ENCODE peak calls at places on chromosomes 6 and 20, in nine cellular contexts. E is foreskin fibroblast; U is esophagus muscularis mucosa; I is Panc1; M is WTC11; F is nephron progenitor cell; R is HL-60; L is sigmoid colon; A is CD4-positive, alpha-beta T cell. V is an unnamed sample.

GRCh38 chr6:36912583-36912982 is 26.8 kb downstream of the C6orf89 start:
- DNase-seq in E (peak), R (no peak), L (no peak), M (no peak), U (no peak), I (peak), F (no peak), A (peak), V (no peak)

GRCh38 chr20:16595376-16595775 is 22.1 kb upstream of the KIF16B start:
- DNase-seq in E (no peak), R (no peak), I (no peak), M (no peak), L (no peak), A (no peak), U (no peak), F (no peak), V (no peak)

GRCh38 chr20:4135385-4136077 is 120.2 kb upstream of the RNF24 start:
- DNase-seq in L (no peak), A (no peak), R (no peak), I (peak), M (no peak), E (peak), U (no peak), F (no peak), V (no peak)

GRCh38 chr20:15065794-15066193 is 728.4 kb upstream of the FLRT3 start:
- DNase-seq in R (no peak), E (peak), F (no peak), L (no peak), M (no peak), U (no peak), I (no peak), A (no peak), V (no peak)

GRCh38 chr6:120108061-120108795 is 758.7 kb upstream of the MAN1A1 start:
- DNase-seq in R (no peak), M (no peak), U (no peak), L (no peak), F (no peak), E (no peak), A (no peak), I (no peak), V (no peak)

GRCh38 chr6:138450445-138450844 is 46.4 kb downstream of the HEBP2 start:
- DNase-seq in F (no peak), L (no peak), U (no peak), E (no peak), I (no peak), M (no peak), A (no peak), R (no peak), V (no peak)

GRCh38 chr6:106609699-106610098 is 19.6 kb downstream of the RTN4IP1 start:
- DNase-seq in I (no peak), A (no peak), U (no peak), R (peak), L (no peak), F (no peak), E (peak), M (peak), V (no peak)

GRCh38 chr6:90294989-90295853 is 1.4 kb downstream of the BACH2 start:
- DNase-seq in E (peak), M (peak), U (no peak), I (no peak), L (peak), F (peak), A (peak), R (no peak), V (no peak)

GRCh38 chr6:12527339-12527738 is 189.2 kb upstream of the PHACTR1 start:
- DNase-seq in U (no peak), F (no peak), E (no peak), L (no peak), M (no peak), R (no peak), A (no peak), I (no peak), V (no peak)

GRCh38 chr6:47484616-47485015 is 7.0 kb downstream of the CD2AP start:
- DNase-seq in E (peak), A (no peak), U (no peak), M (no peak), L (no peak), F (no peak), I (no peak), R (no peak), V (no peak)

GRCh38 chr6:87907521-87907920 is 140.1 kb upstream of the SPACA1 start:
- DNase-seq in L (no peak), E (no peak), A (no peak), R (peak), F (no peak), U (no peak), I (no peak), M (no peak), V (no peak)

GRCh38 chr20:21608777-21609176 is 94.9 kb upstream of the NKX2-2 start:
- DNase-seq in R (no peak), A (no peak), E (no peak), M (no peak), I (no peak), U (no peak), F (no peak), L (no peak), V (no peak)

GRCh38 chr6:37320649-37321048 is 33.1 kb upstream of the RNF8 start:
- DNase-seq in R (no peak), F (peak), I (no peak), E (no peak), A (no peak), U (no peak), L (no peak), M (no peak), V (no peak)

GRCh38 chr6:33069021-33069738 is 4.3 kb downstream of the HLA-DPA1 start:
- DNase-seq in F (no peak), U (peak), A (no peak), M (no peak), L (no peak), R (no peak), I (no peak), E (no peak), V (no peak)
- TF ChIP-seq CTCF in F (no peak), U (no peak), A (no peak), M (no peak), L (no peak), R (no peak), I (no peak), E (no peak), V (no peak)

GRCh38 chr6:170262481-170263088 is 28.3 kb downstream of the DLL1 start:
- DNase-seq in A (no peak), R (no peak), U (no peak), M (no peak), I (no peak), F (no peak), E (no peak), L (peak), V (no peak)

GRCh38 chr6:170259301-170259700 is 31.6 kb downstream of the DLL1 start:
- DNase-seq in U (no peak), A (no peak), I (no peak), F (no peak), L (peak), E (no peak), M (no peak), R (no peak), V (no peak)

GRCh38 chr6:170261643-170262480 is 29.0 kb downstream of the DLL1 start:
- DNase-seq in F (no peak), E (no peak), M (no peak), I (no peak), R (no peak), A (no peak), U (no peak), L (peak), V (no peak)

GRCh38 chr6:170258395-170258794 is 32.5 kb downstream of the DLL1 start:
- DNase-seq in I (no peak), L (peak), A (no peak), R (no peak), M (no peak), U (no peak), F (no peak), E (no peak), V (no peak)

DNA sequence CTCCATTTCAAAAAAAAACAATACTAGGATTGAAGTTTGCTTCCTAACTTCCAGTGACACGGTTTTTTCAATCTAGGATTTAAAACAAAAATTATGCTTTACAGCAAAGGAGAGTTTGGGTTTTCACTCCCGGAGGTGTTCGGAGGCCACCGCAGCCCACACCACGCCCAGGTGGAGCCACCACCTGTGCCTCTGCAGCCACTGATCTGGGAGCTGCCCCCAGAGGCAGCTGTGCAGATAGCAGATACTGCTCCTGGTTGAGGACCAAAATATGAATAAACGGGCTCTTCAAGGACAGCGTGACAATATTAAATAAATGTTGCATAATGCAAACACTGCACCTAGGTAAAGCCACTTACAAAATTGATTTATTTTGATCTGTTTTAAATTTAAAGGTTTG is 30.2 kb downstream of the DLL1 start:
- DNase-seq in E (no peak), L (peak), R (no peak), M (no peak), U (no peak), F (no peak), I (no peak), A (no peak), V (no peak)
- TF ChIP-seq CTCF in E (no peak), L (no peak), R (no peak), M (no peak), U (no peak), F (no peak), I (no peak), A (no peak), V (peak)

GRCh38 chr6:5175195-5175594 is 85.6 kb downstream of the LYRM4 start:
- DNase-seq in L (no peak), F (peak), R (no peak), A (no peak), I (no peak), E (no peak), U (no peak), M (peak), V (no peak)
- TF ChIP-seq CTCF in L (no peak), F (peak), R (no peak), A (no peak), I (peak), E (peak), U (no peak), M (peak), V (peak)

DNA sequence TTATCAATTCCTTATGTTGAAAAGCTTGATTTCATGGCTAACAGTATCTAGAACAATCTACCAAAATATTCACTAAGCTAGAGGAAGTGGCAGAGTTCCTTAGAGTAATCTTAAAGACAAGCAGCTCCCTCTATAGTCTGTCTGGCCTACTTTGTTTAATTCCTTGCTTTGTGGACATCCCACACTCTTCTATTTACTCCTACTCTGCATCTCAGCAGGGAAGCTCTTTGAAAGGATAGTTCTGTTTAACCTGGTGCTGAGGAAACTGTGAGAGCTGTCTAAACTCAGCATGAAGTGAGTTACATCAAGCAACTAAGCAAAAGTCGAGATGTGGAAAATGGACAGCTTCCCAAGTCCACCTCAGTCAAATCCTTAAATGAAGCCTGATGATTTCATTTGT is 4.3 kb downstream of the REV3L start:
- DNase-seq in F (no peak), I (peak), L (no peak), M (no peak), R (peak), E (peak), A (no peak), U (no peak), V (no peak)
- TF ChIP-seq CTCF in F (no peak), I (peak), L (no peak), M (no peak), R (peak), E (peak), A (peak), U (peak), V (peak)

GRCh38 chr20:9352740-9353139 is 161.7 kb upstream of the LAMP5 start:
- DNase-seq in F (no peak), I (no peak), U (no peak), M (no peak), A (no peak), R (no peak), L (no peak), E (no peak), V (no peak)

GRCh38 chr20:9353916-9354276 is 160.5 kb upstream of the LAMP5 start:
- DNase-seq in M (no peak), I (no peak), L (no peak), U (no peak), E (peak), R (no peak), A (no peak), F (no peak), V (no peak)

GRCh38 chr20:9354579-9354978 is 159.8 kb upstream of the LAMP5 start:
- DNase-seq in L (no peak), E (no peak), I (no peak), A (no peak), R (no peak), F (no peak), U (no peak), M (no peak), V (no peak)

GRCh38 chr20:9349256-9349655 is 165.1 kb upstream of the LAMP5 start:
- DNase-seq in F (no peak), E (no peak), U (no peak), M (no peak), R (no peak), L (no peak), A (no peak), I (no peak), V (no peak)

DNA sequence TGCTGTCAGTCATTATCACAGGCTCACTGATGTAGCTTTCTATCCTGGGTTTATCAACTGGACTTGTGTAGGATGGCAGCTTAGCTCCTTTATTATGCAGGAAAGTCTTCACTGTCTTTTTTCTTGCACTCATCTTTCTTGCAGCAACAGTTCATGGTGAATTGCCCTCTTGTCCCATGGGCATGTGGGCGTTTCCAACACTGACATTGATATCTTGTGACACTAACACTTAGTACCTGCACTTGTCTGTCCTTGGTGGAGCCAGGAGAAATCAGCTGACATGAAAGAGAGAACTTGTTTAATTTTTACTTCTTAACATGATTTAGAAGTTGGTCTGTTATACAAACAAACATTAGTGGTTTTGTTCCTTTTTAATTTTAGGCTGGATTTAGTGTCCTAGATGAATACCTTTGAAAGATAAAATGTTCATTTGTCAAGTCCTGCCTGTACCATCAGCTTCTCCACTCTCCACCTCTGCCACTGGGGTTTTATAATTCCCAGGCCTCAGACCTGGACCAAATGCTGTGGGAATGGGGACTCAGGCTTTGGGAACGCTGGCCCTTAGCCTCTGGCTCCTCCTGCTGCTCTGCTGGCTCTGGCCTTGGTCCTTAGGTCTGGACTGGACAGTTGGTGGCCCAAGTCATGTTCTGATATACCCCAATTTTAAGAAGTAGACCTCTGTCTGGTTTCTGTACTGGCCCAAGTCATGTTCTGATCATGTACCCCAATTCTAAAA is 161.0 kb upstream of the LAMP5 start:
- DNase-seq in I (no peak), R (no peak), E (peak), F (no peak), M (no peak), U (no peak), L (no peak), A (no peak), V (no peak)
- TF ChIP-seq CTCF in I (no peak), R (no peak), E (peak), F (no peak), M (no peak), U (no peak), L (no peak), A (no peak), V (peak)

GRCh38 chr6:122184260-122184934 is 215.1 kb upstream of the HSF2 start:
- DNase-seq in I (no peak), F (no peak), M (no peak), U (no peak), A (no peak), L (no peak), E (peak), R (no peak), V (no peak)
- TF ChIP-seq CTCF in I (peak), F (peak), M (no peak), U (peak), A (no peak), L (peak), E (peak), R (no peak), V (peak)

DNA sequence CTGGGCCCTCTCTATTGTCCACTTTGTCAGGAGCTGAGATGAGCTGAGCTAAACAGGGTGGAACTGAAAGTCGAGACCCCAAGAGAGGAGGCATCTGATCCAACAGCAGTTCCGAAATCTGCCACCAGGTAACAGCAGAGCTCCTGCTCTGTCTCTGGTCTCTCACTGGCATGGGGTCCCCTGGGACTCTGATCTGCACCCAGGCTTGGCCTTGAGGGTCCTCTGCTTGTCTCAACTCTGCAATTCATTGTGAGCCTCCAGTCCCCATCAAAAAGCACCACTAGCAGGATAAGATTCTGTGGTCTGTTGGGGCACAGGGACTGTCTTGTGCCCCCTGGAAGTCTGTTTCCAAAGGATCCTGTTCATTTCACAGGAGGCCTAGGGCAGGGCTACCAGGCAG is 62.5 kb upstream of the TOP1 start:
- DNase-seq in M (peak), I (peak), R (no peak), L (peak), F (peak), A (no peak), U (peak), E (no peak), V (no peak)
- TF ChIP-seq CTCF in M (peak), I (peak), R (no peak), L (no peak), F (peak), A (no peak), U (no peak), E (peak), V (peak)

GRCh38 chr6:108618623-108619152 is 58.0 kb downstream of the FOXO3 start:
- DNase-seq in R (no peak), F (no peak), A (no peak), L (no peak), M (no peak), I (no peak), U (no peak), E (no peak), V (no peak)

GRCh38 chr6:108616973-108617372 is 56.3 kb downstream of the FOXO3 start:
- DNase-seq in I (no peak), F (no peak), U (no peak), L (no peak), E (no peak), M (no peak), A (no peak), R (peak), V (no peak)

GRCh38 chr6:108619431-108620197 is 58.9 kb downstream of the FOXO3 start:
- DNase-seq in I (no peak), U (no peak), L (no peak), F (no peak), E (peak), R (no peak), M (no peak), A (no peak), V (no peak)

GRCh38 chr6:108612852-108613251 is 52.1 kb downstream of the FOXO3 start:
- DNase-seq in L (no peak), R (no peak), U (no peak), I (no peak), F (no peak), E (no peak), M (no peak), A (no peak), V (no peak)

GRCh38 chr6:108616544-108616943 is 55.8 kb downstream of the FOXO3 start:
- DNase-seq in U (no peak), E (peak), M (no peak), L (no peak), R (peak), A (no peak), I (no peak), F (no peak), V (no peak)
- TF ChIP-seq CTCF in U (no peak), E (no peak), M (no peak), L (no peak), R (no peak), A (no peak), I (no peak), F (no peak), V (no peak)